ENCODE peak calls at places on chromosomes 16 and 17, in four cellular contexts. S, K, A and W are unnamed samples.

GRCh38 chr17:49848019-49848473 is at the start of gene TAC4:
- DNase-seq in K (no peak), S (no peak), A (no peak), W (no peak)

GRCh38 chr16:81618661-81619060 is 160.4 kb upstream of the PLCG2 start:
- DNase-seq in A (no peak), K (no peak), S (no peak), W (no peak)

GRCh38 chr16:2776500-2777139 is 460 bp downstream of the ELOB start:
- DNase-seq in K (no peak), A (peak), S (no peak), W (no peak)

GRCh38 chr17:81366648-81367047 is 28.6 kb upstream of the BAHCC1 start:
- DNase-seq in S (no peak), A (no peak), K (no peak), W (no peak)

GRCh38 chr16:11395008-11395948 is 50.0 kb downstream of the RMI2 start:
- DNase-seq in S (peak), A (no peak), K (no peak), W (no peak)

GRCh38 chr17:81738801-81739393 is 26.8 kb downstream of the SLC25A10 start:
- DNase-seq in K (no peak), A (no peak), S (no peak), W (no peak)

GRCh38 chr17:70278846-70279465 is 109.6 kb downstream of the KCNJ2 start:
- DNase-seq in A (no peak), S (no peak), K (no peak), W (no peak)

GRCh38 chr17:75011788-75012319 is 616 bp upstream of the MRPL58 start:
- DNase-seq in S (peak), K (no peak), A (peak), W (peak)

GRCh38 chr17:1068356-1068755 is 71.4 kb downstream of the TIMM22 start:
- DNase-seq in K (no peak), A (no peak), S (no peak), W (no peak)

GRCh38 chr16:17538942-17539341 is 68.2 kb upstream of the XYLT1 start:
- DNase-seq in A (no peak), K (no peak), S (no peak), W (no peak)

GRCh38 chr16:50616883-50617629 is 64.1 kb downstream of the SNX20 start:
- DNase-seq in A (no peak), K (no peak), S (peak), W (no peak)

GRCh38 chr17:746181-746580 is 5.9 kb downstream of the GEMIN4 start:
- DNase-seq in K (no peak), S (no peak), A (no peak), W (no peak)

GRCh38 chr16:2471653-2472487 is 773 bp downstream of the NTN3 start:
- DNase-seq in A (no peak), K (no peak), S (no peak), W (no peak)

GRCh38 chr16:71448274-71448866 is 6.5 kb upstream of the TLE7 start:
- DNase-seq in K (no peak), S (no peak), A (no peak), W (no peak)

GRCh38 chr16:24737391-24737871 is 8.0 kb downstream of the TNRC6A start:
- DNase-seq in S (peak), K (no peak), A (no peak), W (no peak)

GRCh38 chr17:33986088-33986487 is 269.0 kb upstream of the CCL2 start:
- DNase-seq in K (no peak), A (no peak), S (no peak), W (no peak)

GRCh38 chr16:8571061-8571596 is 19.2 kb downstream of the TMEM114 start:
- DNase-seq in K (no peak), S (peak), A (no peak), W (no peak)

GRCh38 chr16:72247821-72248253 is 75.9 kb upstream of the PMFBP1 start:
- DNase-seq in S (no peak), A (no peak), K (no peak), W (no peak)

GRCh38 chr17:13786000-13786598 is 184.4 kb upstream of the HS3ST3A1 start:
- DNase-seq in K (no peak), S (no peak), A (no peak), W (peak)

GRCh38 chr17:35341465-35341992 is 31.9 kb downstream of the SLFN11 start:
- DNase-seq in S (no peak), A (no peak), K (peak), W (no peak)

GRCh38 chr16:16778322-16778721 is 399.4 kb downstream of the NPIPA7 start:
- DNase-seq in S (no peak), K (no peak), A (no peak), W (no peak)

GRCh38 chr17:59884861-59885260 is 7.9 kb downstream of the TUBD1 start:
- DNase-seq in A (no peak), K (no peak), S (no peak), W (no peak)

GRCh38 chr16:347203-347602 is 5.3 kb downstream of the AXIN1 start:
- DNase-seq in K (no peak), S (no peak), A (no peak), W (no peak)

GRCh38 chr17:47808036-47808829 is 13.4 kb downstream of the OSBPL7 start:
- DNase-seq in A (no peak), K (no peak), S (no peak), W (no peak)

GRCh38 chr17:48701864-48702532 is 20.3 kb downstream of the PRAC1 start:
- DNase-seq in S (no peak), K (no peak), A (peak), W (no peak)

GRCh38 chr17:77282524-77283515 is 142.1 kb downstream of the SEC14L1 start:
- DNase-seq in S (peak), K (peak), A (no peak), W (no peak)

GRCh38 chr17:28951428-28951990 is at the start of gene PHF12:
- DNase-seq in A (peak), S (peak), K (peak), W (peak)

GRCh38 chr17:28949185-28950016 is 1.9 kb downstream of the PHF12 start:
- DNase-seq in A (peak), S (no peak), K (no peak), W (no peak)

GRCh38 chr17:28950017-28950751 is 1.1 kb downstream of the PHF12 start:
- DNase-seq in A (peak), K (no peak), S (peak), W (no peak)

GRCh38 chr17:28951991-28952975 is 965 bp upstream of the PHF12 start:
- DNase-seq in S (peak), A (peak), K (peak), W (peak)

GRCh38 chr17:28950752-28951427 is 428 bp downstream of the PHF12 start:
- DNase-seq in A (no peak), K (no peak), S (no peak), W (no peak)
- TF ChIP-seq SP1 in A (no peak), K (no peak), S (no peak), W (no peak)

DNA sequence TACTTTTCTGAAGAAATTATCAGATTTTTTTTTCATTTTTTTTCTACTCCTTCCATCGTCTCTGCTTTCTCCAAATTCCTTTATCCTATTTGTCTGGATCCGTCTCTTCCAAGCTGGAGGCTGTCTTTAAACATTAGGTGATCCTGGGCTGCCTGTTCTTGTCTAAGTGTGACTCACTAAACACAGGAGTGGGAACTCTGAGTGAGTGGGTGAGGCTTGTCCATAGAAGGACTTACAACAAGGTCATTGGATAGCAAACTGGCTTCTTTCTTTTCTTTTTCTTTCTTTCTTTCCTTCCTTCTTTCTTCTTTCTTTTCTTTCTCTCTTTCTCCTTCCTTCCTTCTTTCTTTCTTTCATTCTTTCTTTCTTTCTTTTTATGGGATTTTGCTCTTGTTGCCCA is 18.2 kb downstream of the ALOX15 start:
- DNase-seq in K (no peak), S (no peak), A (no peak), W (no peak)
- TF ChIP-seq FOXK2 in K (no peak), S (no peak), A (no peak), W (no peak)

GRCh38 chr17:61159415-61159814 is 240.2 kb upstream of the TBX2 start:
- DNase-seq in K (no peak), A (no peak), S (no peak), W (no peak)

GRCh38 chr17:61157246-61157887 is 242.3 kb upstream of the TBX2 start:
- DNase-seq in A (no peak), K (no peak), S (no peak), W (peak)

GRCh38 chr17:61161615-61162134 is 238.0 kb upstream of the TBX2 start:
- DNase-seq in K (no peak), A (no peak), S (no peak), W (no peak)

GRCh38 chr17:61158372-61158771 is 241.3 kb upstream of the TBX2 start:
- DNase-seq in K (no peak), S (no peak), A (no peak), W (no peak)

DNA sequence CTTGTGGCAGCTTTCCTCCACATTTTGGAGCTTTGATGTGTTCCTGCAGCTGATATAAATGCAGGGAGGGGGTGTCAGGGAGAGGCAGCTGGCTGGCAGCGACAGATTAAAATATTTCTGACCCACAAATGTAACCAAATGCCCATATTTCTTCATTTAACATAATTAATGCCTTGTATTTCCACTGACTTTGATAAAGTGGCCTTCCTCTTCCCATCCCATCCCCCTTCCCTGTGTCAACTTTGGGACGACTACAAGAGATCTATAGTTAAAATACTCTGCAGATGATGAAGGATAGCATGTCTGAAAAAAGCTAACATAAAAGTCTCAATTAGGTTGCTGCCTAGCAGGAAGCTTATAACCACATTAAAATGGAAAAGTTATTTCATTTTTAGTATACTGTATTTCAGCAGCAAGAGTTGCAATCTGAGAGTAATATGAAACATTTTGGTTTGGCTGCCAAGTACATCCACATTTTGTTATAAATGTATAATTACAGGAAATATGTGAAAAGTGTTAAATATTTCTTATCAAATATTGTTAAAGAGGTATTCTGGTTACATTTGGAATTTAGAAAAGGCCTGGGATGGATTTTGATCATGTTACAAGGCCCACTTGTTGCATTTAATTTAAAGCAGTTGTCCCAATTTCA is 238.7 kb upstream of the TBX2 start:
- DNase-seq in K (no peak), A (no peak), S (no peak), W (no peak)
- TF ChIP-seq TARDBP in K (no peak), A (no peak), S (no peak), W (no peak)

GRCh38 chr17:8360260-8360659 is 16.2 kb downstream of the KRABD2 start:
- DNase-seq in A (no peak), S (no peak), K (no peak), W (no peak)

GRCh38 chr17:8360751-8361150 is 15.8 kb downstream of the KRABD2 start:
- DNase-seq in A (no peak), S (no peak), K (no peak), W (no peak)

GRCh38 chr17:8359769-8360168 is 16.7 kb downstream of the KRABD2 start:
- DNase-seq in A (peak), S (no peak), K (no peak), W (no peak)

GRCh38 chr17:8365143-8365542 is 11.4 kb downstream of the KRABD2 start:
- DNase-seq in A (no peak), S (no peak), K (no peak), W (no peak)

DNA sequence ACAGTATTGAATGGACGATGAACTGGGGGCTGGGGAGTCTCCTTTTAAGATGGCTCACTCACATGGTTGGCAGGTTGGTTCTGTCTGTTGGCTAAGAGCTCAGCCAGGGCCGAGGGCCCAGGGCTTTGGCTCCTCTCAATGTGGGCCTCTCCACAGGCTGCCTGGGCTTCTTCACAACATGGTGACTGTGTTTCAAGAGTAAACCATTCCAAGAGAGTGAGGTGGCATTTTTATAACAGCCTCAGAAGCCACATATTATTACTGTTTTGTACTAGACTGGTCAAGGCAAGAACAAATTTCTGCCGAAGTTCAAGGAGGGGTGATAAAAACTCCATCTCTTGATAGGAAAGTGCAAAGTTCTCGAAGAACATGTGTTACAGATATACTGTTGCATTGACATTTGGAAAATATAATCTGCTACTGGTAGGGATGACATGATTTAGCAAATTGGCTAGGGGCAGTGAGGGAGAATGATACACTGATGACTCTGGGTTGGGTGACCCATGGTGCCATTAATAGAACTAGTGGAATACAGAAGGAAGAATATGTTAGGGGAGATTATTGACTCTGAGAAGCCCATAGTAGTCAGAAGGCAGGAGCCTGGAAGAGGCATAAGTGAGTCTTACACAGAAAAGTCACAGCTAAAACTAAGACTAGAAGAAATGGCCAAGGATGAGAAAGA is 13.7 kb downstream of the KRABD2 start:
- DNase-seq in K (no peak), A (no peak), S (no peak), W (no peak)
- TF ChIP-seq SP1 in K (no peak), A (no peak), S (no peak), W (no peak)

GRCh38 chr16:27847030-27847550 is 216.4 kb downstream of the GSG1L start:
- DNase-seq in A (no peak), S (no peak), K (no peak), W (no peak)

GRCh38 chr16:27851586-27851985 is 211.9 kb downstream of the GSG1L start:
- DNase-seq in S (no peak), K (no peak), A (no peak), W (no peak)

GRCh38 chr16:27852116-27852515 is 211.4 kb downstream of the GSG1L start:
- DNase-seq in A (no peak), K (no peak), S (no peak), W (no peak)

GRCh38 chr16:27852681-27853080 is 210.8 kb downstream of the GSG1L start:
- DNase-seq in K (no peak), A (no peak), S (no peak), W (no peak)

GRCh38 chr16:27849621-27850020 is 213.9 kb downstream of the GSG1L start:
- DNase-seq in A (no peak), S (no peak), K (no peak), W (no peak)
- TF ChIP-seq FOXK2 in A (no peak), S (no peak), K (no peak), W (no peak)

DNA sequence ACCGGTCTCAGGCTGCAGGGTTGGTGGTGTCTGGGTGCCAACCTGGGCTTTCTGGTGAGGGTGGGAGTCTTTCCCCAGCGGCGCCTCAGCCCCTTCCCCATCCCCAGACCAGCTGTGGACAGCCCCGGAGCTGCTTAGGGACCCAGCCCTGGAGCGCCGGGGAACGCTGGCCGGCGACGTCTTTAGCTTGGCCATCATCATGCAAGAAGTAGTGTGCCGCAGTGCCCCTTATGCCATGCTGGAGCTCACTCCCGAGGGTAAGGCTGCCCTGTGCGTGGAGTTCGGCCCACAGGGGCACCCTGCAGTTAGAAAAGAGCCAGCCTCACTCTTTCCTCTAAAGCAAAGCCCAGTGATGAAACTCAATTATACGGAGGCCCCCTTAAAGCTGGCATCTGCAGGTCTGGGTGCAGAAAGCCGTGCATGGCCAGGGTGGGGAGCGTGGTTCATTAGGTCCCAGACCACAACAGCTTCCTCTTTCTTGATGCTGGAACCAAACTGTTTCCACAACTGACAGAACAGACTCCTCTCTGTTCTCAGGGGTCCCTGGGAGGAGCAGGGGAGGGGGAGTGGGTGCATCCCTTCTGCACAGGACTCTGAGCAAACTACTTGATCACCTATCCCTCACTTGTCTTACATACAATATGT is 10.7 kb downstream of the GUCY2D start:
- DNase-seq in A (no peak), K (no peak), S (no peak), W (no peak)
- TF ChIP-seq TARDBP in A (no peak), K (no peak), S (no peak), W (no peak)